ENCODE peak calls at places on chromosomes 12 and 14, in five cellular contexts. V is astrocyte, H is HFF-Myc, I is tibial nerve, X is fibroblast of lung. S is an unnamed sample.

GRCh38 chr12:2614341-2614740 is 180.4 kb upstream of the FKBP4 start:
- DNase-seq in V (no peak), H (no peak), I (no peak), X (peak), S (no peak)

GRCh38 chr12:93025145-93026103 is 96.3 kb upstream of the EEA1 start:
- DNase-seq in V (peak), H (peak), I (no peak), X (peak), S (peak)

GRCh38 chr14:77267937-77268699 is 2.9 kb downstream of the NGB start:
- DNase-seq in V (no peak), H (no peak), I (no peak), X (no peak), S (no peak)

GRCh38 chr12:7108042-7108927 is 729 bp downstream of the C1RL start:
- DNase-seq in V (peak), H (no peak), I (peak), X (peak), S (peak)

GRCh38 chr12:83168756-83169155 is 482.1 kb downstream of the TMTC2 start:
- DNase-seq in V (no peak), H (no peak), I (no peak), X (no peak), S (no peak)

GRCh38 chr12:132018193-132018916 is 68.6 kb downstream of the EP400 start:
- DNase-seq in V (no peak), H (no peak), I (no peak), X (no peak), S (no peak)

GRCh38 chr14:69650948-69651369 is 39.6 kb downstream of the SUSD6 start:
- DNase-seq in V (no peak), H (no peak), I (no peak), X (no peak), S (peak)

GRCh38 chr12:20631711-20632110 is 63.4 kb upstream of the SLCO1C1 start:
- DNase-seq in V (peak), H (no peak), I (no peak), X (peak), S (peak)

GRCh38 chr14:78763746-78764145 is 593.6 kb downstream of the NRXN3 start:
- DNase-seq in V (no peak), H (no peak), I (no peak), X (no peak), S (no peak)

GRCh38 chr12:54977155-54977554 is 7.4 kb downstream of the TESPA1 start:
- DNase-seq in V (peak), H (no peak), I (no peak), X (peak), S (peak)

GRCh38 chr14:20630340-20631022 is 11.0 kb downstream of the OR6S1 start:
- DNase-seq in V (no peak), H (peak), I (no peak), X (peak), S (peak)

GRCh38 chr12:113424915-113425823 is 3.0 kb downstream of the SDSL start:
- DNase-seq in V (no peak), H (no peak), I (no peak), X (peak), S (peak)

GRCh38 chr12:117090816-117091711 is 8.2 kb downstream of the TESC start:
- DNase-seq in V (no peak), H (no peak), I (no peak), X (no peak), S (no peak)

GRCh38 chr12:76883826-76884225 is 5.0 kb upstream of the CSRP2 start:
- DNase-seq in V (peak), H (no peak), I (peak), X (peak), S (peak)

GRCh38 chr14:62015945-62016344 is 253.7 kb downstream of the SNAPC1 start:
- DNase-seq in V (no peak), H (no peak), I (no peak), X (peak), S (peak)

DNA sequence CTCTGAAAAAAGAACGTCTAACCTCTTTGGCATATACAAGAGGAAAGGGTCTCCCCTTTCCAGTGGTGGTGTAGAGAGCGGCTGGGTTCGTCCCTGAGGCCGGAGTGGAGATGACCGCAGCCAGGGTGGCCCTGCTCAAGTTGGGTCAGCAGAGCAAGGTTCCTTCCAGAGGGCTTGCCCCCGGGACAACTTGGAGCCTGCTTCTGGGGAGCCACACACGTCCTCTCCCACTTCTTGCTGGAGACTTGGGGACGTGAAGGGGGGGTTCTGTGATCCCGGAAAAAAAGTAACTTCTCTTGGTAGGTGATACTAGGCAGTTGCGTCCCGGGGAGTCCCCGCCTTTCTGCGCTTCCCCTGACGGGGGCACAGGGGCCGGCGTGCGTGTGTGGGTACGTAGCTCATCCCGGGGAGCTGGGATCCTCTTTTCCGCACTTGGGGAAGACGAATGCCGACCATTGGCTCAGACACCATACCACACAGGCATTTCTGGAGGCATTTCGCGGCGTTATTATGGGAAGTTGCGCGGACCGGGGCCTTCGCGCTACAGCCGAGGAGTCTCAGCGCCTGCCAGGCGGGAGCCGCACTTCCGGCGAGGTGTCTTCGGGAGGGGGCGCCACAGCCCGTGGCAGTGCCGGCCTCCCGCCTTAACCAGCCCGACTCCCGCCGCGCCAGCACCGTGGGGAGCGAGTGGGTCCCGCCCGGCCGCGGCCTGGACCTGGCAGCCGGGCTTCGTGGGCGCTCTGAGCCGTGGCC is 14.8 kb upstream of the PAX9 start:
- DNase-seq in V (no peak), H (no peak), I (no peak), X (no peak), S (no peak)
- H3K4me3 ChIP-seq in V (no peak), H (no peak), I (peak), X (no peak), S (no peak)

GRCh38 chr12:14257303-14257733 is 108.2 kb upstream of the ATF7IP start:
- DNase-seq in V (no peak), H (no peak), I (no peak), X (no peak), S (no peak)

GRCh38 chr12:14257734-14258467 is 107.6 kb upstream of the ATF7IP start:
- DNase-seq in V (peak), H (peak), I (peak), X (peak), S (peak)

GRCh38 chr12:14258468-14258947 is 107.0 kb upstream of the ATF7IP start:
- DNase-seq in V (no peak), H (no peak), I (no peak), X (no peak), S (no peak)

GRCh38 chr12:14256139-14256538 is 109.3 kb upstream of the ATF7IP start:
- DNase-seq in V (peak), H (no peak), I (no peak), X (peak), S (peak)

GRCh38 chr12:14256555-14257169 is 108.8 kb upstream of the ATF7IP start:
- DNase-seq in V (peak), H (peak), I (peak), X (peak), S (peak)
- H3K4me3 ChIP-seq in V (no peak), H (no peak), I (no peak), X (no peak), S (no peak)

DNA sequence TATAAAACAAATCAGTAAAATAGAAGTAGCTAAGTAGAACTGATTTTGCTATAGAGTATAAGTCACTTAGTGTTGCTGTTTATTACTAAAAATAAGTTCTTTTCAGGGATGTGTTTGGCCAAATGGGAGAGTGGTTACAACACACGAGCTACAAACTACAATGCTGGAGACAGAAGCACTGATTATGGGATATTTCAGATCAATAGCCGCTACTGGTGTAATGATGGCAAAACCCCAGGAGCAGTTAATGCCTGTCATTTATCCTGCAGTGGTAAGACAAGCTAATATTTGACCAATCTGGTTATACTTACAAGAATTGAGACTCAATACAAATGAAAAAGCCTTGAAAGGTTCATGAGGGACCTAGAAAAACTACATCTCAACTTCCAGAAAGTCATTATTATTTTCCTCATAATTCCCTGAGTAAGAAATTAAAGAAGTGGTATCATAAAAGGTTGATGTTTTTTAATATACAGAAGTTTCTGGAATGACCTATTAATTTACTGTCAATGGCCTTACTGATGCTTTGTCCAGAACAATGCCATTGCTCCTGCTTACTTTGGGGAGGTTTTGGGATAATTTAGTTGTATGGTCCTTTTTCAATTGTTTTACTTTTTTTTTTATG is 1.9 kb downstream of the LYZ start:
- DNase-seq in V (no peak), H (no peak), I (no peak), X (no peak), S (no peak)
- H3K4me3 ChIP-seq in V (no peak), H (no peak), I (peak), X (no peak), S (no peak)

DNA sequence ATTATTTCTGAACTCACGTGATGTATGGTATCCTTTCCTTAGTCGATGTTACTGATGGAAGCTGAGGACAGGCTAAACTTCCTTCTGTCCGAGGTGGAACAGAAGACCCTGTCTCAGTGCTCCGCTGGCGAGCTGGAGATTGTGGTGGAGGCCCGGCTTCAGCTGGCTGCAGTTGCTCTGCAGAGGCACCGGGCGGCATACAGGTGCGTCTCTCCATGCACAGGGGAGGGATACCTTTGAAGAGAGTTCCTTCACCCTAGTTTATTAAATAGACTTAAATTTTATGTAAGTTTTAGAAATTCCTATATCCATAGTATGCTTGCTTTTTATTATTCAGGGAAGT is 186.7 kb upstream of the NEDD1 start:
- DNase-seq in V (no peak), H (no peak), I (no peak), X (no peak), S (no peak)
- H3K4me3 ChIP-seq in V (peak), H (no peak), I (peak), X (peak), S (peak)

GRCh38 chr14:35404496-35405303 is at the start of gene NFKBIA:
- DNase-seq in V (peak), H (no peak), I (peak), X (peak), S (peak)

GRCh38 chr14:35406811-35407630 is 2.5 kb upstream of the NFKBIA start:
- DNase-seq in V (peak), H (no peak), I (no peak), X (peak), S (peak)

GRCh38 chr14:35404246-35404495 is 378 bp downstream of the NFKBIA start:
- DNase-seq in V (no peak), H (no peak), I (no peak), X (no peak), S (no peak)

GRCh38 chr14:35405304-35405996 is 901 bp upstream of the NFKBIA start:
- DNase-seq in V (no peak), H (no peak), I (no peak), X (no peak), S (no peak)

GRCh38 chr14:35406090-35406489 is 1.5 kb upstream of the NFKBIA start:
- DNase-seq in V (no peak), H (no peak), I (no peak), X (no peak), S (no peak)
- H3K4me3 ChIP-seq in V (no peak), H (no peak), I (peak), X (no peak), S (peak)

DNA sequence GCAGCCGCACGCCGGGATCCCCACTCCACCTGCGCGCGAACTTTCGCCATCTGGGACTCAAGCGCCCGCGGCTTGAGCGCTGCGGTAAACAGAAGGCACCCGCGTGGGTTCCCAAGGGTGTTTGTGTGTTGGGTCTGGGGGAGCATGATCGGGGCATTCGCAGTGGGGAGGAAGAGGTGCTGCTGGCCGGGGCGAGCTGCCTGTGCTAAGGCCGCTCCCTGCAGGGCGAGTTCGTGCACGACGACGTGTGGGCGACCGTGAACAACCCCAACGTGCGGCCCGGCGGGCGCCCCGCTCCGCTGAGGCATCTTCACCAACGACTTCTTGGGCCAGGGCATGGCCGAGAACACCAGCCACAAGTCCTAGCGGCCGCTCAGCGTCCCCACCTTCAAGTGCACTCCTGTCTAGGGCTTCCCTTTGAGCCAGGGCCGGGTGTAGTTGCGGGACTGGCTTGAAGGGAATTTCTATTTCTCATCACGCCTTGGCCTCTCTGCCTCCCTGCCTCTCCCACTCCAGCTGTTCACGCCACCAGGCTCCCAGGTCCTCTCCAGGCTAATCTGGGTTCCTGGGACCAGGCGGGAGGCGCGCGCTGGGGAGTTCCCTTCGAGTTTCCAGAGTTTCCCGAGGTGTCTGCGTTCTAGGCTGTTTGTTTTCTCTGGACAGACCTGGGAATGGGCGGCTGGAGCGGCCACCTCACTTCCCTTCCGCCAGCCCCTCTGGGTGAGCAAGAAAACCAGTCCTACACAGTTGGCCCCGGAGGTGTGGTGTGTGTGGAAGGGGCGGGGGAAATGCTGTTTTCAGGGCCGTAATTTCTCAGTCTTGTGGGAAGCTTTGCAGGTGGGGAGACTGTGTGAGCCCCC is 417.8 kb upstream of the TMTC1 start:
- DNase-seq in V (no peak), H (no peak), I (no peak), X (peak), S (peak)
- H3K4me3 ChIP-seq in V (peak), H (no peak), I (peak), X (no peak), S (peak)